ENCODE peak calls at places on chromosomes 4 and X, in five cellular contexts. Q is hippocampal formation; A is coronary artery; I is activated naive CD8-positive, alpha-beta T cell treated with anti-CD3 and anti-CD28 coated beads, Interleukin-2, amount 50 U/mL, for 24 hours; J is ureter. O is an unnamed sample.

GRCh38 chrX:80511969-80512760 is 91.9 kb downstream of the TENT5D start:
- DNase-seq in I (no peak), A (no peak), J (no peak), Q (no peak), O (no peak)

GRCh38 chr4:30721353-30722091 is 1.4 kb downstream of the PCDH7 start:
- DNase-seq in A (no peak), I (peak), Q (peak), J (peak), O (no peak)

GRCh38 chr4:101205878-101206277 is 141.4 kb downstream of the PPP3CA start:
- DNase-seq in Q (no peak), J (no peak), I (peak), A (no peak), O (no peak)

GRCh38 chrX:121869876-121870477 is 822.6 kb downstream of the GLUD2 start:
- DNase-seq in A (peak), J (no peak), Q (no peak), I (no peak), O (no peak)

GRCh38 chr4:87051121-87051713 is 116.4 kb downstream of the AFF1 start:
- DNase-seq in Q (no peak), I (no peak), J (no peak), A (no peak), O (no peak)

GRCh38 chr4:1069394-1069793 is 44.0 kb downstream of the RNF212 start:
- DNase-seq in I (no peak), A (peak), Q (no peak), J (no peak), O (no peak)

GRCh38 chrX:96685205-96686099 is 810 bp downstream of the DIAPH2 start:
- DNase-seq in Q (peak), I (peak), A (peak), J (peak), O (peak)

GRCh38 chrX:30301977-30302376 is 7.2 kb downstream of the NR0B1 start:
- DNase-seq in I (no peak), A (no peak), Q (no peak), J (no peak), O (no peak)

GRCh38 chrX:48083212-48083611 is 11.8 kb upstream of the ZNF630 start:
- DNase-seq in I (peak), A (no peak), J (peak), Q (peak), O (peak)